ENCODE peak calls at places on chromosome 18, in four cellular contexts. S, V, Y and C are unnamed samples.
A peak's percentile ranks its signal among the peaks of the same experiment; 100 is the strongest.

GRCh38 chr18:57194622-57195021 is 47.7 kb downstream of the BOD1L2 start:
- ATAC-seq in V (no peak), Y (no peak), S (no peak), C (no peak)

GRCh38 chr18:6289454-6290242 is 125.1 kb downstream of the L3MBTL4 start:
- ATAC-seq in S (no peak), Y (no peak), V (no peak), C (no peak)

GRCh38 chr18:62236252-62236651 is 49.2 kb downstream of the RELCH start:
- ATAC-seq in S (no peak), Y (no peak), V (no peak), C (no peak)

GRCh38 chr18:31555971-31556747 is 35.5 kb upstream of the TTR start:
- ATAC-seq in Y (peak; percentile 55), S (peak; percentile 53), V (peak; percentile 75), C (peak; percentile 36)

GRCh38 chr18:63271881-63272299 is 47.7 kb downstream of the BCL2 start:
- ATAC-seq in S (no peak), Y (peak; percentile 99), V (no peak), C (peak; percentile 74)

GRCh38 chr18:56139792-56140254 is 498.6 kb downstream of the TXNL1 start:
- ATAC-seq in Y (peak; percentile 83), V (no peak), S (no peak), C (peak; percentile 52)

GRCh38 chr18:27685807-27686412 is 491.0 kb downstream of the CDH2 start:
- ATAC-seq in Y (no peak), V (no peak), S (no peak), C (no peak)

GRCh38 chr18:6022840-6023239 is 127.5 kb upstream of the TMEM200C start:
- ATAC-seq in S (no peak), V (no peak), Y (no peak), C (no peak)

GRCh38 chr18:9025104-9025838 is 77.2 kb upstream of the NDUFV2 start:
- ATAC-seq in Y (no peak), S (no peak), V (peak; percentile 50), C (no peak)

GRCh38 chr18:63346471-63347183 is 20.4 kb downstream of the KDSR start:
- ATAC-seq in Y (peak; percentile 30), S (no peak), V (no peak), C (no peak)

GRCh38 chr18:46609048-46609447 is 48.0 kb downstream of the LOXHD1 start:
- ATAC-seq in V (no peak), S (no peak), Y (no peak), C (no peak)

GRCh38 chr18:26621161-26622026 is 73.0 kb upstream of the KCTD1 start:
- ATAC-seq in Y (no peak), S (peak; percentile 95), V (peak; percentile 75), C (peak; percentile 25)

GRCh38 chr18:37409870-37410269 is 155.7 kb downstream of the CELF4 start:
- ATAC-seq in S (no peak), Y (no peak), V (no peak), C (no peak)

GRCh38 chr18:56445422-56445821 is 193.0 kb downstream of the TXNL1 start:
- ATAC-seq in Y (no peak), S (no peak), V (no peak), C (no peak)

GRCh38 chr18:40925071-40925541 is 1029.9 kb upstream of the PIK3C3 start:
- ATAC-seq in Y (no peak), V (no peak), S (no peak), C (no peak)

GRCh38 chr18:61637905-61638304 is 254.9 kb downstream of the RNF152 start:
- ATAC-seq in Y (no peak), V (no peak), S (no peak), C (no peak)

GRCh38 chr18:70640336-70640887 is 351.6 kb downstream of the SOCS6 start:
- ATAC-seq in S (no peak), Y (no peak), V (no peak), C (no peak)

GRCh38 chr18:55869965-55870585 is 282.1 kb upstream of the TCF4 start:
- ATAC-seq in S (no peak), Y (peak; percentile 79), V (no peak), C (peak; percentile 89)

GRCh38 chr18:7946724-7947377 is 379.7 kb downstream of the PTPRM start:
- ATAC-seq in S (no peak), Y (no peak), V (peak; percentile 63), C (peak; percentile 34)

GRCh38 chr18:13572148-13572547 is 154.2 kb downstream of the FAM210A start:
- ATAC-seq in Y (no peak), S (no peak), V (no peak), C (no peak)

GRCh38 chr18:6004119-6004518 is 108.8 kb upstream of the TMEM200C start:
- ATAC-seq in Y (no peak), V (no peak), S (no peak), C (no peak)

GRCh38 chr18:22466608-22467390 is 49.1 kb upstream of the CTAGE1 start:
- ATAC-seq in V (peak; percentile 88), Y (peak; percentile 16), S (peak; percentile 88), C (peak; percentile 66)

GRCh38 chr18:50791599-50792438 is 28.0 kb downstream of the MRO start:
- ATAC-seq in V (no peak), Y (no peak), S (no peak), C (no peak)

GRCh38 chr18:44708451-44709083 is 27.9 kb downstream of the SETBP1 start:
- ATAC-seq in V (no peak), S (no peak), Y (peak; percentile 79), C (peak; percentile 73)

GRCh38 chr18:78538669-78539440 is 440.8 kb upstream of the SALL3 start:
- ATAC-seq in S (no peak), Y (no peak), V (no peak), C (no peak)

GRCh38 chr18:48136544-48137353 is 206.3 kb upstream of the SMAD2 start:
- ATAC-seq in S (peak; percentile 45), V (no peak), Y (peak; percentile 39), C (peak; percentile 23)

GRCh38 chr18:73318732-73319479 is 451.1 kb upstream of the NETO1 start:
- ATAC-seq in S (no peak), Y (no peak), V (peak; percentile 47), C (no peak)

GRCh38 chr18:67651438-67651837 is 134.9 kb upstream of the DSEL start:
- ATAC-seq in V (no peak), Y (peak; percentile 64), S (no peak), C (peak; percentile 81)

GRCh38 chr18:1954583-1955312 is 616.6 kb downstream of the METTL4 start:
- ATAC-seq in Y (no peak), V (no peak), S (no peak), C (no peak)

GRCh38 chr18:46447792-46448191 is 209.2 kb downstream of the LOXHD1 start:
- ATAC-seq in Y (no peak), S (no peak), V (no peak), C (no peak)

GRCh38 chr18:12238861-12239260 is 15.3 kb upstream of the CIDEA start:
- ATAC-seq in V (no peak), S (no peak), Y (no peak), C (no peak)

GRCh38 chr18:62420151-62420512 is 95.0 kb downstream of the TNFRSF11A start:
- ATAC-seq in S (peak; percentile 83), Y (no peak), V (no peak), C (no peak)

GRCh38 chr18:35502062-35502461 is 4.3 kb upstream of the INO80C start:
- ATAC-seq in Y (no peak), V (no peak), S (no peak), C (no peak)

DNA sequence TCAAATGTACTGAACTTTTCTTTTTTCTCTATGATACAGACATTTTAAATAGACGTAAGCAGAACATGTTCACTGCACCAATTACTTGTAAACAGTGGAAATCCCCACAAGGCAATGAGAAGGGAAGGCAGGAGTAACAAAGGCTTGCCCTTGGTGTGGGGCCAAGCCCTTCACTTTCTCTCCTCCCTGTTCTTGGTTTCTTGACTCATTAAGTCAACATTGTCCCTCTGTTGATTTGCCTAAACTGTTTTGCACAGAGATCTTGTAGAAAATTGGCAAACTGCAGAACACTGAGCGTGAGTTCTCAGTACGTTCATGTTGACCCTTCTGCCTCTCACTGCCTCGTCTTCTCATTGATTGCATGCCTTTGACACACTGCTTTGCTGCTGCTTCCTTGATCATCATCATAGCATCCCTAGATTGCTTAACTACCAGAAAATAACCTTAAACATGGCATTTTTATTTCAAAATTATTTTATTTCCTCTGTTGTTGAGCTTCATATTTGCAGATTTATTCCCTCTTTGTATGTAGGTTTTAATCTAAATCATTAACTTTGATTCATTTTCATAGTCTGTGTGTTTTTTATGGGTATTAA is 257.7 kb downstream of the PTGR3 start:
- ATAC-seq in V (peak; percentile 82), S (no peak), Y (no peak), C (peak; percentile 43)
- H3K27ac ChIP-seq in V (no peak overlapping the region), S (no peak overlapping the region), Y (no peak overlapping the region), C (no peak overlapping the region)

GRCh38 chr18:76587147-76587885 is 92.3 kb upstream of the ZNF516 start:
- ATAC-seq in S (no peak), Y (no peak), V (no peak), C (no peak)
- TF ChIP-seq POLR2A in S (no peak), Y (no peak), V (no peak), C (no peak)

GRCh38 chr18:59478591-59478990 is 119.5 kb upstream of the LMAN1 start:
- ATAC-seq in S (no peak), Y (no peak), V (no peak), C (no peak)

GRCh38 chr18:59479776-59480175 is 120.7 kb upstream of the LMAN1 start:
- ATAC-seq in V (no peak), Y (no peak), S (no peak), C (no peak)

GRCh38 chr18:59481436-59481835 is 122.4 kb upstream of the LMAN1 start:
- ATAC-seq in S (no peak), V (no peak), Y (no peak), C (no peak)

DNA sequence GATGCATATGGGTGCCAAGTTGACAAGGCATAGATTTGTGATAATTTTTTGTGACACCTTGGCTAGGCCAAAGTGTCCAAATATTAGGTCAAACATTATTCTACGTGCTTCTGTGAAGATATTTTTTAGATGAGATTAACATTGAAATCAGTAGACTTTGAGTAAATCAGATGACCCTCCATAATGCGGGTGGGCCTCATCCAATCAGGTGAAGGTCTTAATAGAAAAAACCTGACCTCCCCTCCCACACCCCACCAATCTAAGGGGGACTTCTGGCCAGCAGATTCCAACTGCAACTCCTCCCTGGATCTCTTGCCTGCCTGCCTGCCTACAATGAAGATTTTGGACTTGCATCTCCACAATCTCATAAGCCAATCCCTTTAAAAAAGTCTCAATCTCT is 118.8 kb upstream of the LMAN1 start:
- ATAC-seq in Y (no peak), V (no peak), S (no peak), C (no peak)
- H3K27ac ChIP-seq in Y (no peak overlapping the region), V (no peak overlapping the region), S (no peak overlapping the region), C (no peak overlapping the region)

DNA sequence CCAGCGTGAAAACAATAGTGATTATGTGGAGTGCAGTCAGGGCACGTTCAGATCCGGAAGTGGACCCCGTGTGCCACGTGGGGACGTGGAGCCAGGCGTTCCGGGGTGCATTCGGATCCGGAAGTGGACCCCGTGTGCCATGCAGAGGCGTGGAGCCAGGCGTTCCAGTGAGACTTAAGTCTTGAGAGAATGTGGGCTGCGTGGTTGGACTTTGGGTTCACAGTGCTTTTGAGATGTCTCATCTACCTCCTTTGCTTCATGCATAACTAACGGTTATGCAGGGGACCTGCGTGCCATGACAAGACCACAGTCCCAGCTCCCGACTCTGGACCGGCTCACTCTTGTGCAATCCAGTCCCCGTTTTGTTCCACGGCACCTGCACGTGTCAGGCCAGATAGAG is 28.8 kb downstream of the CTDP1 start:
- ATAC-seq in V (no peak), Y (no peak), S (no peak), C (no peak)
- TF ChIP-seq POLR2A in V (no peak), Y (no peak), S (no peak), C (no peak)